ENCODE peak calls at places on chromosomes 16 and 17, in seven cellular contexts. P is stimulated activated CD4-positive, alpha-beta T cell treated with anti-CD3 and anti-CD28 coated beads, Interleukin-15, amount 100 ng/mL, for 24 hours; R is activated naive CD8-positive, alpha-beta T cell treated with anti-CD3 and anti-CD28 coated beads for 36 hours; J is body of pancreas; N is cardiac septum; T is anterior cingulate cortex; M is Daoy. H is an unnamed sample.
A peak's percentile ranks its signal among the peaks of the same experiment; 100 is the strongest.

GRCh38 chr17:76083536-76083935 is 4.6 kb downstream of the ZACN start:
- DNase-seq in P (no peak), R (no peak), J (no peak), N (no peak), T (no peak), M (no peak), H (no peak)

GRCh38 chr16:27514806-27515205 is 34.9 kb downstream of the GTF3C1 start:
- DNase-seq in P (no peak), R (no peak), J (no peak), N (no peak), T (no peak), M (no peak), H (no peak)

GRCh38 chr16:82093901-82094300 is 58.8 kb downstream of the HSD17B2 start:
- DNase-seq in P (no peak), R (no peak), J (no peak), N (no peak), T (no peak), M (peak; percentile 43), H (no peak)

GRCh38 chr17:62705116-62705515 is 77.6 kb downstream of the MRC2 start:
- DNase-seq in P (no peak), R (no peak), J (no peak), N (peak; percentile 36), T (no peak), M (peak; percentile 32), H (no peak)

GRCh38 chr17:81545160-81545949 is 6.8 kb downstream of the FAAP100 start:
- DNase-seq in P (no peak), R (no peak), J (no peak), N (no peak), T (no peak), M (no peak), H (no peak)

GRCh38 chr16:23739516-23739915 is 15.3 kb upstream of the CHP2 start:
- DNase-seq in P (no peak), R (no peak), J (no peak), N (no peak), T (no peak), M (no peak), H (no peak)

GRCh38 chr16:88686439-88687253 is at the start of gene SNAI3:
- DNase-seq in P (peak; percentile 91), R (peak; percentile 91), J (peak; percentile 88), N (peak; percentile 96), T (peak; percentile 41), M (peak; percentile 82), H (peak; percentile 81)

GRCh38 chr17:60941028-60941427 is 263.4 kb downstream of the BCAS3 start:
- DNase-seq in P (no peak), R (no peak), J (no peak), N (peak; percentile 80), T (peak; percentile 0), M (peak; percentile 76), H (no peak)

GRCh38 chr17:1077536-1078061 is 80.7 kb downstream of the TIMM22 start:
- DNase-seq in P (no peak), R (no peak), J (no peak), N (no peak), T (no peak), M (no peak), H (no peak)

GRCh38 chr17:4747847-4748246 is 8.1 kb upstream of the CXCL16 start:
- DNase-seq in P (no peak), R (no peak), J (no peak), N (no peak), T (no peak), M (no peak), H (no peak)

GRCh38 chr16:47387026-47387734 is 73.7 kb downstream of the ITFG1 start:
- DNase-seq in P (no peak), R (no peak), J (no peak), N (no peak), T (no peak), M (no peak), H (no peak)

GRCh38 chr17:77420804-77421634 is 280.2 kb downstream of the SEC14L1 start:
- DNase-seq in P (no peak), R (no peak), J (no peak), N (no peak), T (no peak), M (peak; percentile 96), H (peak; percentile 95)

GRCh38 chr17:83173180-83173996 is 94.0 kb downstream of the METRNL start:
- DNase-seq in P (no peak), R (no peak), J (peak; percentile 4), N (peak; percentile 47), T (no peak), M (peak; percentile 1), H (no peak)

GRCh38 chr16:19745286-19746018 is 27.4 kb downstream of the IQCK start:
- DNase-seq in P (no peak), R (no peak), J (no peak), N (no peak), T (no peak), M (peak; percentile 34), H (no peak)

GRCh38 chr17:9839433-9839832 is 13.7 kb downstream of the GLP2R start:
- DNase-seq in P (no peak), R (no peak), J (no peak), N (no peak), T (no peak), M (peak; percentile 40), H (no peak)

GRCh38 chr17:75922173-75922961 is 17.7 kb upstream of the MRPL38 start:
- DNase-seq in P (no peak), R (no peak), J (no peak), N (no peak), T (no peak), M (no peak), H (no peak)

GRCh38 chr17:7367083-7367482 is 12.1 kb downstream of the TMEM95 start:
- DNase-seq in P (no peak), R (no peak), J (no peak), N (no peak), T (no peak), M (no peak), H (no peak)

GRCh38 chr17:50348522-50349240 is 2.8 kb downstream of the XYLT2 start:
- DNase-seq in P (no peak), R (no peak), J (no peak), N (no peak), T (no peak), M (peak; percentile 38), H (no peak)

GRCh38 chr16:53792161-53792951 is 88.4 kb downstream of the FTO start:
- DNase-seq in P (no peak), R (no peak), J (no peak), N (no peak), T (no peak), M (no peak), H (no peak)

GRCh38 chr17:57705921-57706695 is 39.0 kb downstream of the CCDC182 start:
- DNase-seq in P (no peak), R (no peak), J (no peak), N (no peak), T (peak; percentile 8), M (no peak), H (no peak)

GRCh38 chr17:73340093-73340596 is 28.3 kb upstream of the CDC42EP4 start:
- DNase-seq in P (peak; percentile 6), R (no peak), J (no peak), N (no peak), T (no peak), M (peak; percentile 97), H (no peak)

GRCh38 chr16:60246055-60246454 is 1511.9 kb upstream of the GOT2 start:
- DNase-seq in P (no peak), R (no peak), J (no peak), N (no peak), T (no peak), M (no peak), H (no peak)

GRCh38 chr16:87416826-87417471 is 24.8 kb downstream of the MAP1LC3B start:
- DNase-seq in P (peak; percentile 49), R (no peak), J (no peak), N (no peak), T (no peak), M (no peak), H (no peak)

GRCh38 chr17:41082565-41083136 is 1.3 kb upstream of the KRTAP4-7 start:
- DNase-seq in P (no peak), R (no peak), J (no peak), N (no peak), T (no peak), M (peak; percentile 49), H (no peak)